ENCODE peak calls at places on chromosomes 6 and 20, in six cellular contexts. Y, N, E, V, M and O are unnamed samples.

GRCh38 chr6:5457036-5457435 is 195.7 kb downstream of the FARS2 start:
- DNase-seq in E (no peak), M (peak), Y (no peak), N (no peak), V (peak), O (no peak)

GRCh38 chr6:25279748-25280616 is 808 bp downstream of the CARMIL1 start:
- DNase-seq in N (peak), M (no peak), V (no peak), E (peak), Y (peak), O (peak)

GRCh38 chr6:168601101-168601500 is 160.1 kb downstream of the SMOC2 start:
- DNase-seq in E (no peak), V (no peak), M (no peak), Y (no peak), N (no peak), O (peak)

GRCh38 chr6:108621117-108621516 is 60.4 kb downstream of the FOXO3 start:
- DNase-seq in Y (no peak), E (peak), V (peak), M (no peak), N (no peak), O (peak)

GRCh38 chr20:19621072-19621471 is 137.0 kb upstream of the RIN2 start:
- DNase-seq in V (no peak), Y (no peak), E (no peak), N (no peak), M (no peak), O (no peak)

GRCh38 chr6:165841153-165841558 is 178.1 kb upstream of the PDE10A start:
- DNase-seq in Y (no peak), E (no peak), N (no peak), M (peak), V (no peak), O (no peak)

GRCh38 chr6:159271257-159271656 is 102.1 kb downstream of the FNDC1 start:
- DNase-seq in E (no peak), Y (no peak), N (no peak), M (no peak), V (no peak), O (no peak)

GRCh38 chr6:148500402-148500801 is 157.8 kb downstream of the SASH1 start:
- DNase-seq in M (no peak), V (no peak), Y (no peak), E (no peak), N (no peak), O (no peak)

GRCh38 chr6:6230286-6230685 is 90.2 kb downstream of the F13A1 start:
- DNase-seq in Y (peak), N (no peak), M (no peak), V (no peak), E (peak), O (no peak)

GRCh38 chr6:15243994-15244604 is 1.8 kb upstream of the JARID2 start:
- DNase-seq in E (no peak), N (peak), M (no peak), V (no peak), Y (no peak), O (no peak)

GRCh38 chr6:160930547-160931377 is 60.8 kb upstream of the MAP3K4 start:
- DNase-seq in M (peak), Y (peak), V (peak), N (peak), E (peak), O (peak)

GRCh38 chr20:7094438-7094997 is 327.0 kb downstream of the BMP2 start:
- DNase-seq in N (no peak), M (no peak), E (peak), V (peak), Y (peak), O (no peak)

GRCh38 chr20:24275946-24276705 is 193.3 kb upstream of the SYNDIG1 start:
- DNase-seq in V (no peak), N (no peak), M (no peak), Y (no peak), E (no peak), O (no peak)

GRCh38 chr20:8394308-8394945 is 262.4 kb downstream of the PLCB1 start:
- DNase-seq in V (no peak), Y (no peak), M (no peak), N (no peak), E (no peak), O (no peak)

GRCh38 chr6:87697581-87698552 is 4.2 kb downstream of the AKIRIN2 start:
- DNase-seq in M (no peak), Y (no peak), V (peak), E (no peak), N (no peak), O (no peak)

GRCh38 chr6:29011276-29011734 is 6.2 kb upstream of the ZNF311 start:
- DNase-seq in N (peak), Y (no peak), M (no peak), E (peak), V (peak), O (peak)

GRCh38 chr20:51318058-51318960 is 224.2 kb downstream of the NFATC2 start:
- DNase-seq in M (peak), Y (peak), E (peak), N (no peak), V (peak), O (no peak)

GRCh38 chr6:163412345-163412744 is 2.2 kb upstream of the QKI start:
- DNase-seq in Y (no peak), V (no peak), M (no peak), N (no peak), E (no peak), O (no peak)

GRCh38 chr6:112128208-112128607 is 40.8 kb downstream of the FAM229B start:
- DNase-seq in E (no peak), N (no peak), M (no peak), Y (no peak), V (no peak), O (no peak)

GRCh38 chr6:7727951-7728854 is 2.3 kb downstream of the BMP6 start:
- DNase-seq in Y (no peak), V (no peak), N (no peak), M (no peak), E (peak), O (no peak)

GRCh38 chr6:138250513-138251247 is 32.4 kb upstream of the PBOV1 start:
- DNase-seq in V (peak), M (no peak), N (peak), Y (no peak), E (no peak), O (no peak)

GRCh38 chr20:53752971-53753879 is 159.6 kb upstream of the ZNF217 start:
- DNase-seq in V (no peak), Y (no peak), M (no peak), E (no peak), N (no peak), O (no peak)

GRCh38 chr20:37179671-37180524 is 550 bp upstream of the MROH8 start:
- DNase-seq in Y (peak), E (no peak), N (no peak), V (no peak), M (no peak), O (no peak)

GRCh38 chr6:63792846-63793245 is 157.2 kb downstream of the PHF3 start:
- DNase-seq in V (no peak), E (no peak), Y (no peak), M (no peak), N (no peak), O (no peak)

GRCh38 chr6:4581468-4582420 is 194.5 kb upstream of the CDYL start:
- DNase-seq in Y (no peak), E (no peak), V (peak), M (no peak), N (no peak), O (no peak)

GRCh38 chr20:64224344-64225165 is 31.0 kb upstream of the PCMTD2 start:
- DNase-seq in Y (no peak), M (no peak), V (peak), N (no peak), E (no peak), O (no peak)

GRCh38 chr6:82619573-82619972 is 256.0 kb downstream of the TPBG start:
- DNase-seq in N (no peak), M (no peak), V (no peak), Y (no peak), E (no peak), O (no peak)

GRCh38 chr6:119370063-119370462 is 20.5 kb upstream of the MAN1A1 start:
- DNase-seq in Y (no peak), E (no peak), M (no peak), V (no peak), N (no peak), O (no peak)

DNA sequence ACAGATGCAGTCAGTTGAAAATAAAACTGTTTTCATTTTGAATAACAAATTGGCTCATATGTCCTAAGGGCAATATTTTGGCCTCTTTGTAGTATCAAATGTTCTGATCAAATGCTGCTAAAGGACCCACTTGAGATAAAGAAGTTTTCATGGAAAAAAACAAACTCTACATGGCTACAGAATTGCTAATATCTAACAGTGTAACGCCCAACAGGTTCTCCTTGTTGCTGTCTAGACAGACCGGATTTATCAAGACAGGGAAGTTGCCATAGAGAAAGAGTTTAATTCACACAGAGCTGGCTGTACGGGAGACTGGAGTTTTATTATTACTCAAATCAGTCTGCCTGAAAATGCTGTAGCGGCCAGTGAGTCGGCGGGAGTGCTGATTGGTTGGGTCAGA is 19.4 kb upstream of the MAN1A1 start:
- DNase-seq in E (no peak), N (no peak), M (no peak), V (no peak), Y (no peak), O (no peak)
- TF ChIP-seq CTCF in E (no peak), N (no peak), M (no peak), V (no peak), Y (no peak), O (no peak)

GRCh38 chr20:62134735-62135231 is 8.4 kb downstream of the PSMA7 start:
- DNase-seq in N (peak), V (peak), M (peak), E (no peak), Y (peak), O (no peak)
- TF ChIP-seq POLR2A in N (no peak), V (no peak), M (no peak), E (no peak), Y (peak), O (no peak)

GRCh38 chr6:36873612-36874011 is 991 bp downstream of the PPIL1 start:
- DNase-seq in V (no peak), E (no peak), M (no peak), Y (peak), N (no peak), O (no peak)
- TF ChIP-seq CTCF in V (no peak), E (no peak), M (no peak), Y (peak), N (no peak), O (no peak)

DNA sequence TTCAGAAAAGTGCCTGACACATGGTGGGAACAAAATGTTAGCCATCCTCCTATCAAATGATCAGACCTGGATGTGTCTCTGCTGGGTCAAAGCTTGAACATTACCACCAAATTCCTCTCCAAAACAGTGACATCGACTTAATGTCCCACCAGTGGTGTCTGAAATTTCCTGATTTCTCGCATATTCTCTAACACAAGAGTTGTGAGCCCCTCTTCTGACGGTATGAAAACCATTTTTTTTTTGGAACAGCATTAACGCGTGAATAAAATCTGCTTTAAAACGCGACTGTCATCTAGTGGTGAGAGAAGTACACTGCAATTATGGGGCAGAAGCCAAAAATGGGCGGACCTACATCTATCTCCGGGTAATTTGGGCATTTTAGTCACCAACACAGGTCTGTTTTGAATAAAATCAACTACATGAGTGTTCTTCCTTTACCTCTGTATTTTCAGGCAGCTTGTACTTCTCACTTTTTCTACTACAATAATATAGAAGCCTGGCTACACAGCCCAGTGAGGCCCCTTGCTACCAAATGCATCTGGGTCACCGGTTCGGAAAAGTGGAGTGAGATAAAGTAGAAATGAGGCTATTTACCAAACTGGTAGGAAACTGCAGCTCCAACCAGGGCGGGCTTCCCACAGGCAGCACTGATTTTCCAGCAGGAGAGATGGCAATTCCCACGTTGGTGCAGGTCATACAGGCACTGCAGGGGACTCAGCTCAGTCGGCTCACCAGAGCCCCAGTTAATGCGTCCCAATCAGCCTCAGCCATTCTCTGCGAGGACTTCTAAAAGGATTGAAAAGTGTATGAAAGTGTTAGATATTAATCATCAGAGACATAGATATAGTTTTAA is 27.4 kb downstream of the MGME1 start:
- DNase-seq in V (peak), N (peak), E (no peak), M (no peak), Y (peak), O (no peak)
- TF ChIP-seq POLR2A in V (no peak), N (no peak), E (no peak), M (no peak), Y (no peak), O (no peak)

GRCh38 chr6:79468587-79468986 is 68.6 kb downstream of the LCA5 start:
- DNase-seq in Y (no peak), M (no peak), N (no peak), E (no peak), V (no peak), O (no peak)

GRCh38 chr6:79463721-79464120 is 73.5 kb downstream of the LCA5 start:
- DNase-seq in E (no peak), M (no peak), V (no peak), N (no peak), Y (peak), O (no peak)

GRCh38 chr6:79467716-79468115 is 69.5 kb downstream of the LCA5 start:
- DNase-seq in N (no peak), Y (peak), E (no peak), V (no peak), M (no peak), O (no peak)

GRCh38 chr6:79468116-79468515 is 69.1 kb downstream of the LCA5 start:
- DNase-seq in Y (no peak), N (no peak), V (no peak), M (no peak), E (no peak), O (no peak)

GRCh38 chr6:79466222-79466834 is 70.9 kb downstream of the LCA5 start:
- DNase-seq in N (no peak), V (peak), Y (no peak), E (no peak), M (no peak), O (no peak)
- TF ChIP-seq CTCF in N (peak), V (peak), Y (peak), E (peak), M (peak), O (no peak)

GRCh38 chr6:51260003-51260402 is 441.3 kb downstream of the TFAP2B start:
- DNase-seq in V (no peak), N (no peak), E (no peak), M (no peak), Y (no peak), O (no peak)
- TF ChIP-seq POLR2A in V (no peak), N (no peak), E (no peak), M (no peak), Y (no peak), O (no peak)

GRCh38 chr6:145318952-145319351 is 416.4 kb downstream of the EPM2A start:
- DNase-seq in V (no peak), Y (peak), E (no peak), M (no peak), N (no peak), O (no peak)
- TF ChIP-seq CTCF in V (no peak), Y (peak), E (no peak), M (no peak), N (no peak), O (no peak)

GRCh38 chr6:27757307-27757706 is 154.9 kb downstream of the OR2B2 start:
- DNase-seq in N (peak), V (no peak), E (peak), M (no peak), Y (no peak), O (no peak)
- TF ChIP-seq POLR2A in N (no peak), V (no peak), E (peak), M (no peak), Y (no peak), O (no peak)

DNA sequence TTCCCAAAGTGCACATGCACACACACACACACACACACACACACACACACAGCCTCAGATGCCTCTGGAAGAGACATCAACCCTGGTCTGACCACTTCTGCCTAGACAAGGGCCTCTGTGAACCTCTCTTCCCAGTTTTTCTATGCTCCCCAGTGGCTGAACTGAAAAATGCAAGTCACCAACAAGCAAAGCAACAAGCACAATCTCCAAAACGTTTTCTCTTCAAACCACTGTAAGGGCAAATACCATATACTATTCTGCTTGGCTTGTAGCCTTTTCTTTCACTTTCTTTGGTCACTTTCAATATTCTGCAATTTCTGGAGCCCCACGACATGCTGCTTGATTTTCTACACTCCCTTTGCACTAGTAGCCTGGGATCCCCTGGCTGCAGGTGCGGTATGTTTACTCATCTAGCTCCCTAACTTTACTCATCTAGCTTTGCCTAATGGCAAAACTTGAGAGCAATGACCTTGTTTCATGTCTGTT is 121.4 kb upstream of the DST start:
- DNase-seq in N (no peak), E (no peak), M (no peak), V (peak), Y (peak), O (no peak)
- TF ChIP-seq CTCF in N (no peak), E (peak), M (peak), V (peak), Y (peak), O (peak)